ENCODE peak calls at places on chromosomes 5 and 9, in five cellular contexts. N is NAMALWA; X is central memory CD4-positive, alpha-beta T cell; I is activated CD4-positive, alpha-beta T cell treated with anti-CD3 and anti-CD28 coated beads, Interleukin-2, amount 50 U/mL, for 48 hours; E is pancreas. R is an unnamed sample.

GRCh38 chr5:14967166-14967565 is 95.6 kb upstream of the ANKH start:
- DNase-seq in E (no peak), I (no peak), N (no peak), X (no peak), R (no peak)

GRCh38 chr9:117662651-117663050 is 41.6 kb upstream of the TLR4 start:
- DNase-seq in X (no peak), E (no peak), I (no peak), N (no peak), R (no peak)

GRCh38 chr5:68911840-68912690 is 181.7 kb upstream of the SLC30A5 start:
- DNase-seq in X (no peak), N (no peak), E (no peak), I (no peak), R (no peak)

GRCh38 chr5:3269400-3270169 is 326.0 kb upstream of the IRX1 start:
- DNase-seq in I (no peak), N (no peak), E (no peak), X (no peak), R (no peak)

GRCh38 chr5:1008451-1009358 is at the start of gene NKD2:
- DNase-seq in E (peak; percentile 36), X (peak; percentile 31), I (peak; percentile 40), N (peak; percentile 81), R (peak; percentile 66)

GRCh38 chr9:94645901-94646300 is 6.6 kb upstream of the FBP1 start:
- DNase-seq in X (no peak), E (no peak), I (no peak), N (no peak), R (no peak)

GRCh38 chr5:141512390-141513020 is 23.6 kb downstream of the PCDHGC5 start:
- DNase-seq in I (peak; percentile 93), N (peak; percentile 90), E (peak; percentile 88), X (peak; percentile 71), R (no peak)

GRCh38 chr5:63963080-63963735 is 963 bp upstream of the HTR1A start:
- DNase-seq in I (no peak), X (no peak), E (peak; percentile 63), N (peak; percentile 82), R (no peak)

GRCh38 chr5:33105521-33105941 is 335.2 kb upstream of the TARS1 start:
- DNase-seq in X (no peak), I (no peak), N (no peak), E (no peak), R (no peak)

GRCh38 chr5:14452685-14453084 is 128.9 kb upstream of the OTULINL start:
- DNase-seq in X (no peak), E (no peak), I (no peak), N (no peak), R (no peak)

R was measured in RWPE2.